ENCODE peak calls at places on chromosomes 6 and 20, in six cellular contexts. One of them, this sample, is unnamed. For H3K27me3, the result is how much of the 10 kb centered on the place peaks cover.

GRCh38 chr6:170048615-170049256 is 242.1 kb downstream of the DLL1 start:
- DNase-seq in HCT116: no peak
- DNase-seq in effector memory CD4-positive, alpha-beta T cell: no peak
- DNase-seq in aorta: peak
- DNase-seq in Peyer's patch: no peak
- DNase-seq in adrenal gland: peak
- DNase-seq in this sample: no peak

GRCh38 chr6:121694389-121695185 is 259.1 kb downstream of the GJA1 start:
- DNase-seq in adrenal gland: peak
- DNase-seq in Peyer's patch: no peak
- DNase-seq in aorta: no peak
- DNase-seq in effector memory CD4-positive, alpha-beta T cell: no peak
- DNase-seq in HCT116: no peak
- DNase-seq in this sample: no peak

GRCh38 chr6:101918476-101918875 is 525.0 kb downstream of the GRIK2 start:
- DNase-seq in effector memory CD4-positive, alpha-beta T cell: no peak
- DNase-seq in aorta: no peak
- DNase-seq in adrenal gland: no peak
- DNase-seq in Peyer's patch: no peak
- DNase-seq in HCT116: no peak
- DNase-seq in this sample: no peak

GRCh38 chr6:134317471-134318131 is at the start of gene SGK1:
- DNase-seq in HCT116: no peak
- DNase-seq in adrenal gland: peak
- DNase-seq in Peyer's patch: no peak
- DNase-seq in effector memory CD4-positive, alpha-beta T cell: no peak
- DNase-seq in aorta: no peak
- DNase-seq in this sample: no peak

GRCh38 chr6:36590237-36590636 is 3.9 kb upstream of the SRSF3 start:
- DNase-seq in effector memory CD4-positive, alpha-beta T cell: no peak
- DNase-seq in Peyer's patch: no peak
- DNase-seq in adrenal gland: no peak
- DNase-seq in HCT116: peak
- DNase-seq in aorta: no peak
- DNase-seq in this sample: no peak

GRCh38 chr6:112287836-112288235 is 33.5 kb upstream of the LAMA4 start:
- DNase-seq in adrenal gland: no peak
- DNase-seq in aorta: no peak
- DNase-seq in HCT116: no peak
- DNase-seq in effector memory CD4-positive, alpha-beta T cell: no peak
- DNase-seq in Peyer's patch: no peak
- DNase-seq in this sample: no peak

GRCh38 chr6:6724319-6725119 is 136.0 kb downstream of the LY86 start:
- DNase-seq in aorta: no peak
- DNase-seq in Peyer's patch: peak
- DNase-seq in HCT116: peak
- DNase-seq in effector memory CD4-positive, alpha-beta T cell: no peak
- DNase-seq in adrenal gland: peak
- DNase-seq in this sample: peak

GRCh38 chr6:2086328-2087008 is 158.9 kb downstream of the GMDS start:
- DNase-seq in Peyer's patch: no peak
- DNase-seq in aorta: no peak
- DNase-seq in adrenal gland: no peak
- DNase-seq in effector memory CD4-positive, alpha-beta T cell: no peak
- DNase-seq in HCT116: no peak
- DNase-seq in this sample: no peak

GRCh38 chr6:148507774-148508173 is 165.1 kb downstream of the SASH1 start:
- DNase-seq in effector memory CD4-positive, alpha-beta T cell: no peak
- DNase-seq in Peyer's patch: no peak
- DNase-seq in adrenal gland: no peak
- DNase-seq in aorta: no peak
- DNase-seq in HCT116: no peak
- DNase-seq in this sample: no peak

GRCh38 chr6:7140631-7141366 is 33.0 kb downstream of the RREB1 start:
- DNase-seq in adrenal gland: peak
- DNase-seq in Peyer's patch: peak
- DNase-seq in aorta: peak
- DNase-seq in effector memory CD4-positive, alpha-beta T cell: peak
- DNase-seq in HCT116: peak
- DNase-seq in this sample: peak

GRCh38 chr6:12785301-12785700 is 68.7 kb downstream of the PHACTR1 start:
- DNase-seq in HCT116: no peak
- DNase-seq in Peyer's patch: no peak
- DNase-seq in effector memory CD4-positive, alpha-beta T cell: no peak
- DNase-seq in adrenal gland: no peak
- DNase-seq in aorta: no peak
- DNase-seq in this sample: no peak

GRCh38 chr6:83114164-83114563 is 46.7 kb downstream of the DOP1A start:
- DNase-seq in adrenal gland: no peak
- DNase-seq in effector memory CD4-positive, alpha-beta T cell: no peak
- DNase-seq in aorta: no peak
- DNase-seq in Peyer's patch: no peak
- DNase-seq in HCT116: no peak
- DNase-seq in this sample: no peak

GRCh38 chr20:12171927-12172581 is 254.4 kb downstream of the BTBD3 start:
- DNase-seq in Peyer's patch: no peak
- DNase-seq in aorta: no peak
- DNase-seq in effector memory CD4-positive, alpha-beta T cell: no peak
- DNase-seq in adrenal gland: no peak
- DNase-seq in HCT116: no peak
- DNase-seq in this sample: no peak

GRCh38 chr20:57701090-57701489 is 8.7 kb downstream of the PMEPA1 start:
- DNase-seq in Peyer's patch: no peak
- DNase-seq in adrenal gland: no peak
- DNase-seq in HCT116: no peak
- DNase-seq in aorta: no peak
- DNase-seq in effector memory CD4-positive, alpha-beta T cell: no peak
- DNase-seq in this sample: no peak

DNA sequence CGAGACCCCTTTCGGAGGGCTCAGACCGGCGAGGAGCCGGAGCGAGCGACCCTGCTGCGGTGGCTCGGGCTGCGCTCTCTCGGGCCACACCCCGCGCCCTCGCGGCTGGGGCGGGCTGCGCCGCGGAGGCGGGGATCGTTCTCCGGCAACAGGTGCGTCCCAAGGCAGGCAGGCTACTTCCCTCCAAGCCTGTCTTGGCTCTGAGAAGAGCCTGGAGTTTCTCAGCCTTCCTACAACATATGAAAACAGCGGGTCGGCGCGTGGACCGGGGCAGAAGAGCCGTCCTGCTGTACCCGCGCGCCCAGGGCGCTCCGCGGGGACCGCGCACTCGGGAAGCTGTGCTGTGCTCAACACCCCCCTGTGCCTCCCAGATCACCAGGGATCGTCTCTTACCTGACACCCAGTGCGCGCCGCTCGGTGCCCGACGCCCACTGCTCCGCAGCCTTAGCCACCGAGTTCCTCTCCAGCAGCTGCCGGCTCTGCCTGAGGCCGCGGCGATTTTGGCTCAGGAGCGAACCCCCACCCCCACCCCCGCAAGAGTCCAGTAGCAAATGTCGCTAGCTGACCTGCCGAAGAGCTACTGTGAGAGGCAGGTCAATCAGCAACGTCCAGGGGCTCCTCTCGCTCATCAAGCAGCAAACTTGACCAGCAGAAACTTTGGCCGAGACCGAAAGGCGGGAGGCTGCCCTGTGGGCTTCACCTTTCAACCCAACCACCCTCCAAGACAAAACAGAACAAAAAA is 3.7 kb upstream of the OLIG3 start:
- DNase-seq in aorta: peak
- DNase-seq in effector memory CD4-positive, alpha-beta T cell: no peak
- DNase-seq in adrenal gland: no peak
- DNase-seq in HCT116: no peak
- DNase-seq in Peyer's patch: no peak
- DNase-seq in this sample: no peak
- H3K27me3 ChIP-seq in aorta: under half
- H3K27me3 ChIP-seq in effector memory CD4-positive, alpha-beta T cell: half or more
- H3K27me3 ChIP-seq in adrenal gland: half or more
- H3K27me3 ChIP-seq in HCT116: under half
- H3K27me3 ChIP-seq in Peyer's patch: half or more
- H3K27me3 ChIP-seq in this sample: under half

GRCh38 chr6:11362481-11363018 is 130.1 kb upstream of the NEDD9 start:
- DNase-seq in Peyer's patch: no peak
- DNase-seq in HCT116: no peak
- DNase-seq in adrenal gland: no peak
- DNase-seq in effector memory CD4-positive, alpha-beta T cell: no peak
- DNase-seq in aorta: no peak
- DNase-seq in this sample: no peak

GRCh38 chr6:11363881-11364576 is 131.6 kb upstream of the NEDD9 start:
- DNase-seq in effector memory CD4-positive, alpha-beta T cell: peak
- DNase-seq in adrenal gland: no peak
- DNase-seq in aorta: no peak
- DNase-seq in HCT116: no peak
- DNase-seq in Peyer's patch: no peak
- DNase-seq in this sample: no peak

GRCh38 chr6:11357285-11357684 is 124.8 kb upstream of the NEDD9 start:
- DNase-seq in Peyer's patch: no peak
- DNase-seq in adrenal gland: no peak
- DNase-seq in aorta: no peak
- DNase-seq in effector memory CD4-positive, alpha-beta T cell: no peak
- DNase-seq in HCT116: no peak
- DNase-seq in this sample: no peak

GRCh38 chr6:11356404-11357155 is 124.1 kb upstream of the NEDD9 start:
- DNase-seq in effector memory CD4-positive, alpha-beta T cell: no peak
- DNase-seq in HCT116: no peak
- DNase-seq in aorta: no peak
- DNase-seq in Peyer's patch: no peak
- DNase-seq in adrenal gland: no peak
- DNase-seq in this sample: no peak

DNA sequence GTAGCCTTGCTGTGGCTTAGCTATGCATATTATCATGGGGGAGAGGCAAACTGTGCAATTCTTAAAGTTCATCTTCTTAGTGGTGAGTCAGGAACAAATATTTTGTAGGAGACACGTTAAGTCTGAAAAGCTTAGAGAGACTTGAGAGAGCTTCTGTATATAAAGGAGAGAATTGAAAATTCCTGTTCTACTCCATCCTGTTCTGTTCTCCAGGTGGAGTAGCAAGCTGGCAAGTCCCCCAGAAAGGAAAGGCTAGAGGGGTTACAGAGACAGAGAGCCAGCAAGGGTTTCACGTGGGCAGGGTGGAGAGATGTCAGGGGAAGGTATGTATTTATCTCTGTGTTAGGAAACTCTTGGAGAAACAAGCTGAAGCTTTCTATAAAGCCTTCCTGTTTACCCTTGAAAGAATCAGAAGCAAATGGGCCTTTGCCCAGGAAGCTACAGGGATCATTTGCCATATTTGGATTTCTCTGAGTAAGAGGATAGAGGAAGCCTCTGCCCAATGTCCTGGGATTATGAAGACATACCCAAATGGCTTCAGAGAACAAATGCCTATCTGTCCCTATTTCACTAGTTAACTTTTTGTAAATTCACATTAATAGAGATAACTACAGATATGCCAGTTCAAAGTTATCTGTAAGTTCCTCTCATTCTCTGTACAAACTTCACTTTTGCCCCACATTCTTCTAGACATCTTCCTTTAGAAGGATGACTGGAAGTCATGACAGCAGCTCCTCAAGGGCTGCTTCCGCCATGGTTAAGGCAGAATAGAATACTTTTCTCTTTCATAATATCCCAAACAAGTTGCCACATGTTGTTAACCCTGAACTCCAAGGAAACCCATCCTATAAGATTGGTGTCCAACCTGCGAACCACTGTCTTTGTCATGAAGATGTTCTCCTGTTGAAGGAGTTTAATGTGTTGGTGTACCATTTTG is 126.7 kb upstream of the NEDD9 start:
- DNase-seq in effector memory CD4-positive, alpha-beta T cell: no peak
- DNase-seq in HCT116: no peak
- DNase-seq in Peyer's patch: no peak
- DNase-seq in adrenal gland: no peak
- DNase-seq in aorta: no peak
- DNase-seq in this sample: no peak
- H3K27ac ChIP-seq in effector memory CD4-positive, alpha-beta T cell: no peak
- H3K27ac ChIP-seq in HCT116: no peak
- H3K27ac ChIP-seq in Peyer's patch: no peak
- H3K27ac ChIP-seq in adrenal gland: no peak
- H3K27ac ChIP-seq in aorta: no peak
- H3K27ac ChIP-seq in this sample: peak

DNA sequence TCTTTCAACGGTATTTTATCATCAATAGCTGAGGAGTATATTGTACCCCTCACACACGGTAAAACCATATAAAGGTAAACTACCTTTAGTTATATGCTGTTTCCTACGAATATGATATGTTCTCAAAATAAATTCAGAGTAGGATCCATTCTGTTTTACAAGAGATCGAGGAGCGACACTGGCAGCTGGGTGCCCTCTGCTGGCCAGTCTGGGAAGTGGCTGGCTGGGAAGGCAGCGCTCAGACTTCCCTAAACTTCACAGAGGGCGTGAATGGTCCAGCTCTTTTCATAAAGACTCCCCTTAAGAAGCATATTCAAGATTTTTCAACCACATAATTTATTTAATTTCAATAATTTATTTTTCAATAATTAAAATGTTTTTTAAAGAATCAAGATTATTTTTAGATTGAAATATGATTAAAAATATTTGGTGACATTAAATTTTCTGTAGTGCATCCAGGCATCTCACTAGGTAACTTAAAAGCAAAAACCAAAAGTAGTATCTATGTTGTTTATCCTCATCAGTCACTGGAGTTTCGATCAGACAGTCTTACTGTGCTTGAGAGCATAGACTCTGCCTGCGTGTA is 187.5 kb upstream of the PDE10A start:
- DNase-seq in HCT116: peak
- DNase-seq in aorta: no peak
- DNase-seq in adrenal gland: peak
- DNase-seq in Peyer's patch: peak
- DNase-seq in effector memory CD4-positive, alpha-beta T cell: no peak
- DNase-seq in this sample: peak
- H3K27me3 ChIP-seq in HCT116: under half
- H3K27me3 ChIP-seq in aorta: under half
- H3K27me3 ChIP-seq in adrenal gland: under half
- H3K27me3 ChIP-seq in Peyer's patch: under half
- H3K27me3 ChIP-seq in effector memory CD4-positive, alpha-beta T cell: under half
- H3K27me3 ChIP-seq in this sample: under half

GRCh38 chr6:43951756-43952675 is 175.2 kb downstream of the MRPL14 start:
- DNase-seq in Peyer's patch: no peak
- DNase-seq in HCT116: no peak
- DNase-seq in aorta: peak
- DNase-seq in adrenal gland: peak
- DNase-seq in effector memory CD4-positive, alpha-beta T cell: no peak
- DNase-seq in this sample: no peak
- H3K27ac ChIP-seq in Peyer's patch: no peak
- H3K27ac ChIP-seq in HCT116: no peak
- H3K27ac ChIP-seq in aorta: no peak
- H3K27ac ChIP-seq in adrenal gland: no peak
- H3K27ac ChIP-seq in effector memory CD4-positive, alpha-beta T cell: no peak
- H3K27ac ChIP-seq in this sample: no peak